ENCODE peak calls at places on chromosomes 2 and 18, in six cellular contexts. One of them, this sample, is unnamed.

GRCh38 chr2:144519934-144520717 is at the start of gene ZEB2:
- DNase-seq in activated effector memory CD4-positive, alpha-beta T cell treated with anti-CD3 and anti-CD28 coated beads, Interleukin-2, amount 50 U/mL, for 16 hours: peak
- DNase-seq in fibroblast of mammary gland: peak
- DNase-seq in astrocyte of the cerebellum: peak
- DNase-seq in T47D: peak
- DNase-seq in germinal center: peak
- DNase-seq in this sample: peak

GRCh38 chr18:33440384-33441043 is at the start of gene CCDC178:
- DNase-seq in activated effector memory CD4-positive, alpha-beta T cell treated with anti-CD3 and anti-CD28 coated beads, Interleukin-2, amount 50 U/mL, for 16 hours: no peak
- DNase-seq in germinal center: no peak
- DNase-seq in T47D: no peak
- DNase-seq in fibroblast of mammary gland: no peak
- DNase-seq in astrocyte of the cerebellum: no peak
- DNase-seq in this sample: no peak

GRCh38 chr2:98521266-98521665 is 76.6 kb downstream of the INPP4A start:
- DNase-seq in germinal center: no peak
- DNase-seq in fibroblast of mammary gland: no peak
- DNase-seq in T47D: no peak
- DNase-seq in activated effector memory CD4-positive, alpha-beta T cell treated with anti-CD3 and anti-CD28 coated beads, Interleukin-2, amount 50 U/mL, for 16 hours: no peak
- DNase-seq in astrocyte of the cerebellum: no peak
- DNase-seq in this sample: no peak

GRCh38 chr2:228674155-228674554 is 492.7 kb upstream of the SPHKAP start:
- DNase-seq in astrocyte of the cerebellum: no peak
- DNase-seq in T47D: no peak
- DNase-seq in germinal center: no peak
- DNase-seq in activated effector memory CD4-positive, alpha-beta T cell treated with anti-CD3 and anti-CD28 coated beads, Interleukin-2, amount 50 U/mL, for 16 hours: no peak
- DNase-seq in fibroblast of mammary gland: no peak
- DNase-seq in this sample: no peak

GRCh38 chr18:79373736-79374135 is 22.0 kb upstream of the NFATC1 start:
- DNase-seq in activated effector memory CD4-positive, alpha-beta T cell treated with anti-CD3 and anti-CD28 coated beads, Interleukin-2, amount 50 U/mL, for 16 hours: no peak
- DNase-seq in germinal center: no peak
- DNase-seq in T47D: no peak
- DNase-seq in fibroblast of mammary gland: no peak
- DNase-seq in astrocyte of the cerebellum: no peak
- DNase-seq in this sample: no peak

GRCh38 chr2:176421291-176422050 is 152.2 kb downstream of the MTX2 start:
- DNase-seq in activated effector memory CD4-positive, alpha-beta T cell treated with anti-CD3 and anti-CD28 coated beads, Interleukin-2, amount 50 U/mL, for 16 hours: no peak
- DNase-seq in T47D: no peak
- DNase-seq in germinal center: no peak
- DNase-seq in fibroblast of mammary gland: peak
- DNase-seq in astrocyte of the cerebellum: no peak
- DNase-seq in this sample: no peak

GRCh38 chr2:38603402-38604265 is 906 bp upstream of the HNRNPLL start:
- DNase-seq in activated effector memory CD4-positive, alpha-beta T cell treated with anti-CD3 and anti-CD28 coated beads, Interleukin-2, amount 50 U/mL, for 16 hours: peak
- DNase-seq in astrocyte of the cerebellum: peak
- DNase-seq in germinal center: peak
- DNase-seq in T47D: peak
- DNase-seq in fibroblast of mammary gland: peak
- DNase-seq in this sample: peak

GRCh38 chr2:127564429-127565260 is 29.2 kb downstream of the MYO7B start:
- DNase-seq in T47D: no peak
- DNase-seq in germinal center: no peak
- DNase-seq in fibroblast of mammary gland: no peak
- DNase-seq in activated effector memory CD4-positive, alpha-beta T cell treated with anti-CD3 and anti-CD28 coated beads, Interleukin-2, amount 50 U/mL, for 16 hours: peak
- DNase-seq in astrocyte of the cerebellum: no peak
- DNase-seq in this sample: no peak

GRCh38 chr18:29962579-29962978 is 1080.0 kb downstream of the DSC3 start:
- DNase-seq in germinal center: no peak
- DNase-seq in activated effector memory CD4-positive, alpha-beta T cell treated with anti-CD3 and anti-CD28 coated beads, Interleukin-2, amount 50 U/mL, for 16 hours: no peak
- DNase-seq in astrocyte of the cerebellum: no peak
- DNase-seq in fibroblast of mammary gland: no peak
- DNase-seq in T47D: no peak
- DNase-seq in this sample: no peak

GRCh38 chr18:45060102-45060501 is 379.4 kb downstream of the SETBP1 start:
- DNase-seq in T47D: no peak
- DNase-seq in astrocyte of the cerebellum: no peak
- DNase-seq in activated effector memory CD4-positive, alpha-beta T cell treated with anti-CD3 and anti-CD28 coated beads, Interleukin-2, amount 50 U/mL, for 16 hours: no peak
- DNase-seq in fibroblast of mammary gland: peak
- DNase-seq in germinal center: no peak
- DNase-seq in this sample: no peak

GRCh38 chr2:121788685-121789084 is 33.2 kb downstream of the TSN start:
- DNase-seq in fibroblast of mammary gland: no peak
- DNase-seq in germinal center: no peak
- DNase-seq in T47D: no peak
- DNase-seq in activated effector memory CD4-positive, alpha-beta T cell treated with anti-CD3 and anti-CD28 coated beads, Interleukin-2, amount 50 U/mL, for 16 hours: no peak
- DNase-seq in astrocyte of the cerebellum: no peak
- DNase-seq in this sample: no peak

GRCh38 chr2:12110074-12110473 is 363.6 kb downstream of the LPIN1 start:
- DNase-seq in germinal center: no peak
- DNase-seq in activated effector memory CD4-positive, alpha-beta T cell treated with anti-CD3 and anti-CD28 coated beads, Interleukin-2, amount 50 U/mL, for 16 hours: no peak
- DNase-seq in astrocyte of the cerebellum: peak
- DNase-seq in T47D: no peak
- DNase-seq in fibroblast of mammary gland: peak
- DNase-seq in this sample: no peak

GRCh38 chr2:185035906-185036305 is 437.6 kb downstream of the ZNF804A start:
- DNase-seq in astrocyte of the cerebellum: no peak
- DNase-seq in germinal center: no peak
- DNase-seq in T47D: no peak
- DNase-seq in activated effector memory CD4-positive, alpha-beta T cell treated with anti-CD3 and anti-CD28 coated beads, Interleukin-2, amount 50 U/mL, for 16 hours: no peak
- DNase-seq in fibroblast of mammary gland: no peak
- DNase-seq in this sample: no peak

GRCh38 chr2:240567872-240568677 is at the start of gene RNPEPL1:
- DNase-seq in T47D: peak
- DNase-seq in astrocyte of the cerebellum: no peak
- DNase-seq in fibroblast of mammary gland: no peak
- DNase-seq in germinal center: peak
- DNase-seq in activated effector memory CD4-positive, alpha-beta T cell treated with anti-CD3 and anti-CD28 coated beads, Interleukin-2, amount 50 U/mL, for 16 hours: peak
- DNase-seq in this sample: peak

GRCh38 chr2:119040730-119041129 is 98.7 kb downstream of the MARCO start:
- DNase-seq in germinal center: no peak
- DNase-seq in activated effector memory CD4-positive, alpha-beta T cell treated with anti-CD3 and anti-CD28 coated beads, Interleukin-2, amount 50 U/mL, for 16 hours: no peak
- DNase-seq in fibroblast of mammary gland: no peak
- DNase-seq in astrocyte of the cerebellum: no peak
- DNase-seq in T47D: no peak
- DNase-seq in this sample: no peak

GRCh38 chr18:48818329-48819254 is 132.2 kb downstream of the SMAD7 start:
- DNase-seq in activated effector memory CD4-positive, alpha-beta T cell treated with anti-CD3 and anti-CD28 coated beads, Interleukin-2, amount 50 U/mL, for 16 hours: peak
- DNase-seq in astrocyte of the cerebellum: no peak
- DNase-seq in fibroblast of mammary gland: no peak
- DNase-seq in T47D: no peak
- DNase-seq in germinal center: no peak
- DNase-seq in this sample: no peak

GRCh38 chr2:99975386-99975785 is 167.0 kb downstream of the AFF3 start:
- DNase-seq in T47D: no peak
- DNase-seq in astrocyte of the cerebellum: no peak
- DNase-seq in fibroblast of mammary gland: peak
- DNase-seq in activated effector memory CD4-positive, alpha-beta T cell treated with anti-CD3 and anti-CD28 coated beads, Interleukin-2, amount 50 U/mL, for 16 hours: no peak
- DNase-seq in germinal center: no peak
- DNase-seq in this sample: no peak

GRCh38 chr2:183511154-183511553 is 386.9 kb downstream of the NUP35 start:
- DNase-seq in T47D: no peak
- DNase-seq in activated effector memory CD4-positive, alpha-beta T cell treated with anti-CD3 and anti-CD28 coated beads, Interleukin-2, amount 50 U/mL, for 16 hours: no peak
- DNase-seq in germinal center: no peak
- DNase-seq in fibroblast of mammary gland: no peak
- DNase-seq in astrocyte of the cerebellum: no peak
- DNase-seq in this sample: no peak

GRCh38 chr2:157934684-157935377 is 58.7 kb upstream of the ACVR1 start:
- DNase-seq in astrocyte of the cerebellum: no peak
- DNase-seq in activated effector memory CD4-positive, alpha-beta T cell treated with anti-CD3 and anti-CD28 coated beads, Interleukin-2, amount 50 U/mL, for 16 hours: no peak
- DNase-seq in fibroblast of mammary gland: no peak
- DNase-seq in T47D: no peak
- DNase-seq in germinal center: no peak
- DNase-seq in this sample: no peak

GRCh38 chr2:149221898-149222297 is 108.5 kb upstream of the LYPD6 start:
- DNase-seq in germinal center: no peak
- DNase-seq in fibroblast of mammary gland: no peak
- DNase-seq in T47D: no peak
- DNase-seq in activated effector memory CD4-positive, alpha-beta T cell treated with anti-CD3 and anti-CD28 coated beads, Interleukin-2, amount 50 U/mL, for 16 hours: no peak
- DNase-seq in astrocyte of the cerebellum: no peak
- DNase-seq in this sample: no peak

GRCh38 chr2:219499058-219499307 is 292 bp downstream of the GMPPA start:
- DNase-seq in germinal center: no peak
- DNase-seq in activated effector memory CD4-positive, alpha-beta T cell treated with anti-CD3 and anti-CD28 coated beads, Interleukin-2, amount 50 U/mL, for 16 hours: no peak
- DNase-seq in fibroblast of mammary gland: no peak
- DNase-seq in astrocyte of the cerebellum: no peak
- DNase-seq in T47D: no peak
- DNase-seq in this sample: no peak

GRCh38 chr2:74516070-74516633 is 1.9 kb downstream of the TLX2 start:
- DNase-seq in germinal center: peak
- DNase-seq in astrocyte of the cerebellum: no peak
- DNase-seq in fibroblast of mammary gland: peak
- DNase-seq in activated effector memory CD4-positive, alpha-beta T cell treated with anti-CD3 and anti-CD28 coated beads, Interleukin-2, amount 50 U/mL, for 16 hours: peak
- DNase-seq in T47D: no peak
- DNase-seq in this sample: peak

GRCh38 chr2:153912798-153913396 is 41.2 kb downstream of the GALNT13 start:
- DNase-seq in T47D: no peak
- DNase-seq in germinal center: no peak
- DNase-seq in activated effector memory CD4-positive, alpha-beta T cell treated with anti-CD3 and anti-CD28 coated beads, Interleukin-2, amount 50 U/mL, for 16 hours: no peak
- DNase-seq in fibroblast of mammary gland: no peak
- DNase-seq in astrocyte of the cerebellum: no peak
- DNase-seq in this sample: no peak

This sample was measured in activated T-helper 2 cell treated with anti-CD3 and anti-CD28 coated beads, Interferon-gamma antibody, Interleukin-2, Interleukin-4, amounts not matched to agents 10 μg/mL and 5 μg/mL and 100 μg/mL, durations not matched to agents 14 hours and 24 hours and 36 hours.